ENCODE peak calls at places on chromosome 14, in eight cellular contexts. One of them, this sample, is unnamed. For H3K36me3, the result is how much of the 10 kb centered on the place peaks cover.

GRCh38 chr14:26963696-26964095 is 365.9 kb upstream of the NOVA1 start:
- DNase-seq in cardiac muscle cell: peak
- DNase-seq in transverse colon: no peak
- DNase-seq in GM23338: no peak
- DNase-seq in BJ: no peak
- DNase-seq in body of pancreas: no peak
- DNase-seq in SK-N-SH: no peak
- DNase-seq in GM06990: no peak
- DNase-seq in this sample: no peak

GRCh38 chr14:83419420-83419819 is 1885.8 kb upstream of the SEL1L start:
- DNase-seq in cardiac muscle cell: no peak
- DNase-seq in transverse colon: no peak
- DNase-seq in GM23338: no peak
- DNase-seq in BJ: no peak
- DNase-seq in body of pancreas: peak
- DNase-seq in SK-N-SH: no peak
- DNase-seq in GM06990: no peak
- DNase-seq in this sample: no peak

GRCh38 chr14:94867931-94868597 is 98.2 kb upstream of the GSC start:
- DNase-seq in cardiac muscle cell: peak
- DNase-seq in transverse colon: no peak
- DNase-seq in GM23338: peak
- DNase-seq in BJ: no peak
- DNase-seq in body of pancreas: peak
- DNase-seq in SK-N-SH: no peak
- DNase-seq in GM06990: no peak
- DNase-seq in this sample: no peak

GRCh38 chr14:59363545-59364226 is 101.5 kb downstream of the GPR135 start:
- DNase-seq in cardiac muscle cell: no peak
- DNase-seq in transverse colon: no peak
- DNase-seq in GM23338: no peak
- DNase-seq in BJ: no peak
- DNase-seq in body of pancreas: no peak
- DNase-seq in SK-N-SH: no peak
- DNase-seq in GM06990: no peak
- DNase-seq in this sample: no peak

GRCh38 chr14:93011650-93012317 is 88.8 kb downstream of the CHGA start:
- DNase-seq in cardiac muscle cell: no peak
- DNase-seq in transverse colon: no peak
- DNase-seq in GM23338: no peak
- DNase-seq in BJ: no peak
- DNase-seq in body of pancreas: no peak
- DNase-seq in SK-N-SH: no peak
- DNase-seq in GM06990: no peak
- DNase-seq in this sample: no peak

GRCh38 chr14:103870891-103871595 is 23.7 kb upstream of the PPP1R13B start:
- DNase-seq in cardiac muscle cell: no peak
- DNase-seq in transverse colon: no peak
- DNase-seq in GM23338: no peak
- DNase-seq in BJ: no peak
- DNase-seq in body of pancreas: no peak
- DNase-seq in SK-N-SH: no peak
- DNase-seq in GM06990: no peak
- DNase-seq in this sample: no peak

GRCh38 chr14:23442721-23443356 is 7.4 kb upstream of the MYH7 start:
- DNase-seq in cardiac muscle cell: no peak
- DNase-seq in transverse colon: no peak
- DNase-seq in GM23338: peak
- DNase-seq in BJ: no peak
- DNase-seq in body of pancreas: no peak
- DNase-seq in SK-N-SH: no peak
- DNase-seq in GM06990: no peak
- DNase-seq in this sample: no peak

GRCh38 chr14:42111355-42111754 is 504.7 kb downstream of the LRFN5 start:
- DNase-seq in cardiac muscle cell: no peak
- DNase-seq in transverse colon: no peak
- DNase-seq in GM23338: no peak
- DNase-seq in BJ: no peak
- DNase-seq in body of pancreas: no peak
- DNase-seq in SK-N-SH: no peak
- DNase-seq in GM06990: no peak
- DNase-seq in this sample: no peak

GRCh38 chr14:25007832-25008231 is 42.1 kb downstream of the STXBP6 start:
- DNase-seq in cardiac muscle cell: no peak
- DNase-seq in transverse colon: no peak
- DNase-seq in GM23338: no peak
- DNase-seq in BJ: no peak
- DNase-seq in body of pancreas: peak
- DNase-seq in SK-N-SH: no peak
- DNase-seq in GM06990: no peak
- DNase-seq in this sample: no peak

GRCh38 chr14:20631821-20632389 is 9.6 kb downstream of the OR6S1 start:
- DNase-seq in cardiac muscle cell: peak
- DNase-seq in transverse colon: peak
- DNase-seq in GM23338: peak
- DNase-seq in BJ: no peak
- DNase-seq in body of pancreas: peak
- DNase-seq in SK-N-SH: peak
- DNase-seq in GM06990: peak
- DNase-seq in this sample: no peak

GRCh38 chr14:105152794-105153241 is 15.8 kb downstream of the JAG2 start:
- DNase-seq in cardiac muscle cell: no peak
- DNase-seq in transverse colon: no peak
- DNase-seq in GM23338: no peak
- DNase-seq in BJ: no peak
- DNase-seq in body of pancreas: no peak
- DNase-seq in SK-N-SH: no peak
- DNase-seq in GM06990: no peak
- DNase-seq in this sample: no peak

GRCh38 chr14:37558740-37559139 is 36.3 kb downstream of the FOXA1 start:
- DNase-seq in cardiac muscle cell: no peak
- DNase-seq in transverse colon: no peak
- DNase-seq in GM23338: no peak
- DNase-seq in BJ: no peak
- DNase-seq in body of pancreas: no peak
- DNase-seq in SK-N-SH: no peak
- DNase-seq in GM06990: no peak
- DNase-seq in this sample: no peak

GRCh38 chr14:59354666-59355065 is 110.5 kb downstream of the GPR135 start:
- DNase-seq in cardiac muscle cell: peak
- DNase-seq in transverse colon: no peak
- DNase-seq in GM23338: no peak
- DNase-seq in BJ: no peak
- DNase-seq in body of pancreas: no peak
- DNase-seq in SK-N-SH: no peak
- DNase-seq in GM06990: no peak
- DNase-seq in this sample: no peak

GRCh38 chr14:81450100-81450531 is 50.0 kb upstream of the STON2 start:
- DNase-seq in cardiac muscle cell: peak
- DNase-seq in transverse colon: no peak
- DNase-seq in GM23338: peak
- DNase-seq in BJ: no peak
- DNase-seq in body of pancreas: no peak
- DNase-seq in SK-N-SH: no peak
- DNase-seq in GM06990: no peak
- DNase-seq in this sample: no peak

GRCh38 chr14:60179296-60179924 is 14.2 kb upstream of the DHRS7 start:
- DNase-seq in cardiac muscle cell: no peak
- DNase-seq in transverse colon: no peak
- DNase-seq in GM23338: no peak
- DNase-seq in BJ: no peak
- DNase-seq in body of pancreas: no peak
- DNase-seq in SK-N-SH: no peak
- DNase-seq in GM06990: no peak
- DNase-seq in this sample: no peak

GRCh38 chr14:35122696-35123387 is 490 bp downstream of the PRORP start:
- DNase-seq in cardiac muscle cell: peak
- DNase-seq in transverse colon: no peak
- DNase-seq in GM23338: peak
- DNase-seq in BJ: no peak
- DNase-seq in body of pancreas: no peak
- DNase-seq in SK-N-SH: peak
- DNase-seq in GM06990: no peak
- DNase-seq in this sample: peak

GRCh38 chr14:37586783-37587428 is 8.1 kb downstream of the FOXA1 start:
- DNase-seq in cardiac muscle cell: no peak
- DNase-seq in transverse colon: no peak
- DNase-seq in GM23338: no peak
- DNase-seq in BJ: no peak
- DNase-seq in body of pancreas: no peak
- DNase-seq in SK-N-SH: no peak
- DNase-seq in GM06990: no peak
- DNase-seq in this sample: no peak

GRCh38 chr14:100663528-100664052 is 63.1 kb upstream of the DLK1 start:
- DNase-seq in cardiac muscle cell: no peak
- DNase-seq in transverse colon: no peak
- DNase-seq in GM23338: no peak
- DNase-seq in BJ: no peak
- DNase-seq in body of pancreas: no peak
- DNase-seq in SK-N-SH: no peak
- DNase-seq in GM06990: no peak
- DNase-seq in this sample: no peak
- TF ChIP-seq CTCF in cardiac muscle cell: no peak
- TF ChIP-seq CTCF in transverse colon: no peak
- TF ChIP-seq CTCF in GM23338: no peak
- TF ChIP-seq CTCF in BJ: no peak
- TF ChIP-seq CTCF in body of pancreas: no peak
- TF ChIP-seq CTCF in SK-N-SH: no peak
- TF ChIP-seq CTCF in GM06990: no peak
- TF ChIP-seq CTCF in this sample: no peak

DNA sequence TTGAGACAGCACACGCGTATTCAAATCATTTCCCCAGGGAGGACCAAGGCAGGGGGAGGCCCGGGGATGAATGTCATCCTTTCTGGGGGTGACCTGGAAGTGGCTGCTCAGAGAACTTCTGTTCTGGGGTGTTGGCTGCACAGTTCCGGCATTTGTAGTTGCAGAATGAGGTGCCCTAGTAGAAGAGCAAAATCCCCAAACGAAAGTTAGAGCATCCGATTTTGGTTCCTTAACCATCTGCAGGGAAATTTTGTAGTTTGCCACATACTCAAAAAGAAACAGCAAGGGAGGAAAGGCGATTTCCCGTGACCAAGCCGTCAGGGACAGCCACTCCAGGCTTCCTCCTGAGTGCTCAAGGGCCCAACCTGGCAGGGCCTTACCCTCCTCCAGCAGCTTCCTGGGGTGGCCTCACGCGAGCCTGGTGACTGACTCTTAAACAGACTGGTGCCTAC is 13.0 kb upstream of the TRAF3 start:
- DNase-seq in cardiac muscle cell: no peak
- DNase-seq in transverse colon: no peak
- DNase-seq in GM23338: no peak
- DNase-seq in BJ: no peak
- DNase-seq in body of pancreas: no peak
- DNase-seq in SK-N-SH: no peak
- DNase-seq in GM06990: peak
- DNase-seq in this sample: no peak
- H3K4me3 ChIP-seq in cardiac muscle cell: no peak
- H3K4me3 ChIP-seq in transverse colon: no peak
- H3K4me3 ChIP-seq in GM23338: no peak
- H3K4me3 ChIP-seq in BJ: no peak
- H3K4me3 ChIP-seq in body of pancreas: no peak
- H3K4me3 ChIP-seq in SK-N-SH: no peak
- H3K4me3 ChIP-seq in GM06990: no peak
- H3K4me3 ChIP-seq in this sample: no peak

GRCh38 chr14:73198253-73198652 is 39.1 kb upstream of the PAPLN start:
- DNase-seq in cardiac muscle cell: no peak
- DNase-seq in transverse colon: no peak
- DNase-seq in GM23338: peak
- DNase-seq in BJ: no peak
- DNase-seq in body of pancreas: no peak
- DNase-seq in SK-N-SH: no peak
- DNase-seq in GM06990: no peak
- DNase-seq in this sample: no peak

GRCh38 chr14:73208846-73209245 is 28.5 kb upstream of the PAPLN start:
- DNase-seq in cardiac muscle cell: no peak
- DNase-seq in transverse colon: no peak
- DNase-seq in GM23338: no peak
- DNase-seq in BJ: no peak
- DNase-seq in body of pancreas: no peak
- DNase-seq in SK-N-SH: no peak
- DNase-seq in GM06990: no peak
- DNase-seq in this sample: no peak

GRCh38 chr14:73208390-73208789 is 28.9 kb upstream of the PAPLN start:
- DNase-seq in cardiac muscle cell: no peak
- DNase-seq in transverse colon: no peak
- DNase-seq in GM23338: no peak
- DNase-seq in BJ: no peak
- DNase-seq in body of pancreas: no peak
- DNase-seq in SK-N-SH: no peak
- DNase-seq in GM06990: no peak
- DNase-seq in this sample: no peak

GRCh38 chr14:73207615-73208014 is 29.7 kb upstream of the PAPLN start:
- DNase-seq in cardiac muscle cell: no peak
- DNase-seq in transverse colon: no peak
- DNase-seq in GM23338: no peak
- DNase-seq in BJ: no peak
- DNase-seq in body of pancreas: no peak
- DNase-seq in SK-N-SH: no peak
- DNase-seq in GM06990: no peak
- DNase-seq in this sample: no peak

DNA sequence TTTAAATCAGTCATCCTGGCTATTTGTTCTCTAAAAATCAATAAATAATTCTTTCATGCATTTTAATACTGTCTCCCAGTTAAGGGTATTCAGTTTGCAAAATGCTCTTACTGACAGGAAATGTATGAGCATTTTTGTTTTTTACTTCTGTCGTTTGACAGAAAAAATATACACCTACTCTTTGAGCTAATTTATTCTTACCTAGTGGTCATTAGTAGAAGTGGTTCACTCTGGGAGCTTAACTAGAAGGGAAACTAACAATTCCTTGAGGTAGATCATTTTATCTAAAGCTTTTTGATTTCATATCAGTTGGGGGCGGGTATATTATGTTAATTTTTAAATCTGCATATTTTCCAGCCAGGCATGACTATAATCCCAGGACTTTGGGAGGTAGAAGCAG is 33.8 kb upstream of the PAPLN start:
- DNase-seq in cardiac muscle cell: no peak
- DNase-seq in transverse colon: no peak
- DNase-seq in GM23338: peak
- DNase-seq in BJ: no peak
- DNase-seq in body of pancreas: no peak
- DNase-seq in SK-N-SH: no peak
- DNase-seq in GM06990: no peak
- DNase-seq in this sample: no peak
- H3K36me3 ChIP-seq in cardiac muscle cell: under half
- H3K36me3 ChIP-seq in transverse colon: under half
- H3K36me3 ChIP-seq in GM23338: under half
- H3K36me3 ChIP-seq in BJ: under half
- H3K36me3 ChIP-seq in body of pancreas: under half
- H3K36me3 ChIP-seq in SK-N-SH: half or more
- H3K36me3 ChIP-seq in GM06990: under half
- H3K36me3 ChIP-seq in this sample: under half

GRCh38 chr14:91654836-91655235 is 77.0 kb downstream of the CATSPERB start:
- DNase-seq in cardiac muscle cell: no peak
- DNase-seq in transverse colon: no peak
- DNase-seq in GM23338: no peak
- DNase-seq in BJ: no peak
- DNase-seq in body of pancreas: no peak
- DNase-seq in SK-N-SH: no peak
- DNase-seq in GM06990: no peak
- DNase-seq in this sample: no peak

GRCh38 chr14:91647817-91648216 is 84.1 kb downstream of the CATSPERB start:
- DNase-seq in cardiac muscle cell: no peak
- DNase-seq in transverse colon: no peak
- DNase-seq in GM23338: no peak
- DNase-seq in BJ: no peak
- DNase-seq in body of pancreas: no peak
- DNase-seq in SK-N-SH: no peak
- DNase-seq in GM06990: no peak
- DNase-seq in this sample: no peak

GRCh38 chr14:91649930-91650329 is 82.0 kb downstream of the CATSPERB start:
- DNase-seq in cardiac muscle cell: peak
- DNase-seq in transverse colon: no peak
- DNase-seq in GM23338: peak
- DNase-seq in BJ: no peak
- DNase-seq in body of pancreas: peak
- DNase-seq in SK-N-SH: peak
- DNase-seq in GM06990: no peak
- DNase-seq in this sample: no peak
- TF ChIP-seq CTCF in cardiac muscle cell: peak
- TF ChIP-seq CTCF in transverse colon: peak
- TF ChIP-seq CTCF in GM23338: peak
- TF ChIP-seq CTCF in BJ: peak
- TF ChIP-seq CTCF in body of pancreas: peak
- TF ChIP-seq CTCF in SK-N-SH: peak
- TF ChIP-seq CTCF in GM06990: peak
- TF ChIP-seq CTCF in this sample: peak

This sample was measured in kidney epithelial cell.